ENCODE peak calls at places on chromosomes 4 and X, in five cellular contexts. One of them, this sample, is unnamed.

GRCh38 chrX:42776195-42776594 is 1.8 kb downstream of the PPP1R2C start:
- DNase-seq in aorta: no peak
- DNase-seq in activated naive CD8-positive, alpha-beta T cell treated with anti-CD3 and anti-CD28 coated beads for 36 hours: no peak
- DNase-seq in HT1080: no peak
- DNase-seq in esophagus muscularis mucosa: no peak
- DNase-seq in this sample: no peak

GRCh38 chr4:54228064-54228527 is 997 bp upstream of the PDGFRA start:
- DNase-seq in aorta: peak; percentile 84
- DNase-seq in esophagus muscularis mucosa: peak; percentile 95
- DNase-seq in activated naive CD8-positive, alpha-beta T cell treated with anti-CD3 and anti-CD28 coated beads for 36 hours: peak; percentile 61
- DNase-seq in HT1080: no peak
- DNase-seq in this sample: no peak

GRCh38 chr4:2285665-2286381 is 23.9 kb upstream of the MXD4 start:
- DNase-seq in esophagus muscularis mucosa: no peak
- DNase-seq in activated naive CD8-positive, alpha-beta T cell treated with anti-CD3 and anti-CD28 coated beads for 36 hours: no peak
- DNase-seq in aorta: peak; percentile 47
- DNase-seq in HT1080: no peak
- DNase-seq in this sample: no peak

GRCh38 chr4:27010334-27010940 is 149.8 kb downstream of the STIM2 start:
- DNase-seq in esophagus muscularis mucosa: no peak
- DNase-seq in HT1080: peak; percentile 55
- DNase-seq in aorta: peak; percentile 69
- DNase-seq in activated naive CD8-positive, alpha-beta T cell treated with anti-CD3 and anti-CD28 coated beads for 36 hours: peak; percentile 43
- DNase-seq in this sample: peak; percentile 27

GRCh38 chr4:188113156-188113555 is 3.8 kb upstream of the TRIML2 start:
- DNase-seq in esophagus muscularis mucosa: no peak
- DNase-seq in activated naive CD8-positive, alpha-beta T cell treated with anti-CD3 and anti-CD28 coated beads for 36 hours: no peak
- DNase-seq in HT1080: peak; percentile 27
- DNase-seq in aorta: no peak
- DNase-seq in this sample: no peak

GRCh38 chr4:159191989-159192388 is 89.1 kb downstream of the RAPGEF2 start:
- DNase-seq in activated naive CD8-positive, alpha-beta T cell treated with anti-CD3 and anti-CD28 coated beads for 36 hours: no peak
- DNase-seq in aorta: no peak
- DNase-seq in esophagus muscularis mucosa: no peak
- DNase-seq in HT1080: peak; percentile 72
- DNase-seq in this sample: no peak

GRCh38 chr4:76535603-76536380 is 100.8 kb downstream of the SHROOM3 start:
- DNase-seq in esophagus muscularis mucosa: no peak
- DNase-seq in activated naive CD8-positive, alpha-beta T cell treated with anti-CD3 and anti-CD28 coated beads for 36 hours: no peak
- DNase-seq in HT1080: peak; percentile 67
- DNase-seq in aorta: no peak
- DNase-seq in this sample: no peak

GRCh38 chrX:119118780-119119395 is 8.7 kb downstream of the KIAA1210 start:
- DNase-seq in esophagus muscularis mucosa: no peak
- DNase-seq in HT1080: peak; percentile 41
- DNase-seq in aorta: peak; percentile 59
- DNase-seq in activated naive CD8-positive, alpha-beta T cell treated with anti-CD3 and anti-CD28 coated beads for 36 hours: peak; percentile 33
- DNase-seq in this sample: peak; percentile 3

GRCh38 chr4:137531951-137532868 is at the start of gene PCDH18:
- DNase-seq in activated naive CD8-positive, alpha-beta T cell treated with anti-CD3 and anti-CD28 coated beads for 36 hours: no peak
- DNase-seq in esophagus muscularis mucosa: peak; percentile 98
- DNase-seq in HT1080: peak; percentile 73
- DNase-seq in aorta: peak; percentile 94
- DNase-seq in this sample: peak; percentile 4

GRCh38 chr4:96407651-96408342 is 567.9 kb downstream of the PDHA2 start:
- DNase-seq in activated naive CD8-positive, alpha-beta T cell treated with anti-CD3 and anti-CD28 coated beads for 36 hours: no peak
- DNase-seq in aorta: no peak
- DNase-seq in HT1080: peak; percentile 8
- DNase-seq in esophagus muscularis mucosa: no peak
- DNase-seq in this sample: no peak

GRCh38 chr4:122710434-122711308 is 21.8 kb upstream of the BBS12 start:
- DNase-seq in esophagus muscularis mucosa: no peak
- DNase-seq in activated naive CD8-positive, alpha-beta T cell treated with anti-CD3 and anti-CD28 coated beads for 36 hours: peak; percentile 29
- DNase-seq in HT1080: peak; percentile 72
- DNase-seq in aorta: no peak
- DNase-seq in this sample: no peak

GRCh38 chrX:10015711-10016515 is 48.8 kb downstream of the CLDN34 start:
- DNase-seq in activated naive CD8-positive, alpha-beta T cell treated with anti-CD3 and anti-CD28 coated beads for 36 hours: peak; percentile 20
- DNase-seq in esophagus muscularis mucosa: no peak
- DNase-seq in HT1080: no peak
- DNase-seq in aorta: no peak
- DNase-seq in this sample: no peak

GRCh38 chrX:13670197-13670596 is 17.3 kb downstream of the TCEANC start:
- DNase-seq in aorta: no peak
- DNase-seq in esophagus muscularis mucosa: no peak
- DNase-seq in HT1080: no peak
- DNase-seq in activated naive CD8-positive, alpha-beta T cell treated with anti-CD3 and anti-CD28 coated beads for 36 hours: no peak
- DNase-seq in this sample: no peak

GRCh38 chrX:67543818-67544217 is at the start of gene AR:
- DNase-seq in esophagus muscularis mucosa: no peak
- DNase-seq in HT1080: peak; percentile 78
- DNase-seq in activated naive CD8-positive, alpha-beta T cell treated with anti-CD3 and anti-CD28 coated beads for 36 hours: no peak
- DNase-seq in aorta: peak; percentile 84
- DNase-seq in this sample: no peak

GRCh38 chr4:40845136-40845910 is 95.6 kb downstream of the NSUN7 start:
- DNase-seq in activated naive CD8-positive, alpha-beta T cell treated with anti-CD3 and anti-CD28 coated beads for 36 hours: no peak
- DNase-seq in esophagus muscularis mucosa: no peak
- DNase-seq in aorta: no peak
- DNase-seq in HT1080: no peak
- DNase-seq in this sample: no peak

GRCh38 chr4:101419324-101420135 is 72.2 kb upstream of the PPP3CA start:
- DNase-seq in aorta: no peak
- DNase-seq in esophagus muscularis mucosa: no peak
- DNase-seq in HT1080: peak; percentile 37
- DNase-seq in activated naive CD8-positive, alpha-beta T cell treated with anti-CD3 and anti-CD28 coated beads for 36 hours: no peak
- DNase-seq in this sample: peak; percentile 20